ENCODE peak calls at places on chromosomes 4 and X, in five cellular contexts. Y is tibial nerve, S is suprapubic skin, I is ascending aorta, C is aorta. A is an unnamed sample.

GRCh38 chr4:147678796-147679549 is 5.0 kb downstream of the PRMT9 start:
- DNase-seq in Y (no peak), S (no peak), I (no peak), C (no peak), A (no peak)

GRCh38 chr4:127788517-127788916 is 6.4 kb downstream of the HSPA4L start:
- DNase-seq in Y (no peak), S (no peak), I (no peak), C (no peak), A (no peak)

GRCh38 chr4:188110741-188111458 is 1.5 kb upstream of the TRIML2 start:
- DNase-seq in Y (no peak), S (no peak), I (no peak), C (no peak), A (no peak)

GRCh38 chr4:103498161-103499070 is 221.4 kb downstream of the TACR3 start:
- DNase-seq in Y (no peak), S (no peak), I (no peak), C (no peak), A (no peak)

GRCh38 chr4:11111370-11111769 is 317.3 kb downstream of the HS3ST1 start:
- DNase-seq in Y (no peak), S (no peak), I (no peak), C (no peak), A (no peak)

GRCh38 chrX:95885074-95885473 is 799.6 kb upstream of the DIAPH2 start:
- DNase-seq in Y (peak; percentile 43), S (no peak), I (no peak), C (no peak), A (no peak)

GRCh38 chr4:89708903-89709361 is 128.0 kb downstream of the SNCA start:
- DNase-seq in Y (no peak), S (no peak), I (no peak), C (no peak), A (no peak)

GRCh38 chrX:110733166-110733565 is 62.5 kb downstream of the CHRDL1 start:
- DNase-seq in Y (no peak), S (no peak), I (no peak), C (no peak), A (no peak)

GRCh38 chr4:121454251-121454979 is 73.6 kb upstream of the QRFPR start:
- DNase-seq in Y (no peak), S (no peak), I (no peak), C (no peak), A (no peak)

GRCh38 chrX:53265771-53266170 is 15.6 kb downstream of the IQSEC2 start:
- DNase-seq in Y (no peak), S (no peak), I (no peak), C (no peak), A (no peak)

GRCh38 chrX:125203379-125203736 is 116.3 kb upstream of the TEX13C start:
- DNase-seq in Y (no peak), S (peak; percentile 57), I (no peak), C (peak; percentile 35), A (no peak)

GRCh38 chr4:7267829-7268228 is 75.5 kb downstream of the SORCS2 start:
- DNase-seq in Y (no peak), S (no peak), I (no peak), C (no peak), A (peak; percentile 61)

GRCh38 chr4:6324999-6325790 is 55.5 kb downstream of the WFS1 start:
- DNase-seq in Y (peak; percentile 14), S (peak; percentile 80), I (no peak), C (no peak), A (peak; percentile 82)

GRCh38 chr4:153466637-153467153 is 535 bp downstream of the TMEM131L start:
- DNase-seq in Y (no peak), S (no peak), I (no peak), C (no peak), A (no peak)

GRCh38 chr4:83561381-83561780 is 25.5 kb downstream of the GPAT3 start:
- DNase-seq in Y (peak; percentile 31), S (no peak), I (no peak), C (no peak), A (peak; percentile 50)

GRCh38 chr4:55397521-55398321 is 2.0 kb downstream of the TMEM165 start:
- DNase-seq in Y (no peak), S (no peak), I (no peak), C (no peak), A (no peak)

GRCh38 chrX:11566158-11566557 is 99.6 kb downstream of the ARHGAP6 start:
- DNase-seq in Y (no peak), S (no peak), I (no peak), C (no peak), A (no peak)
- H3K27me3 ChIP-seq in Y (no peaks in the 10 kb centered on the region), S (no peaks in the 10 kb centered on the region), I (no peaks in the 10 kb centered on the region), C (no peaks in the 10 kb centered on the region), A (no peaks in the 10 kb centered on the region)

DNA sequence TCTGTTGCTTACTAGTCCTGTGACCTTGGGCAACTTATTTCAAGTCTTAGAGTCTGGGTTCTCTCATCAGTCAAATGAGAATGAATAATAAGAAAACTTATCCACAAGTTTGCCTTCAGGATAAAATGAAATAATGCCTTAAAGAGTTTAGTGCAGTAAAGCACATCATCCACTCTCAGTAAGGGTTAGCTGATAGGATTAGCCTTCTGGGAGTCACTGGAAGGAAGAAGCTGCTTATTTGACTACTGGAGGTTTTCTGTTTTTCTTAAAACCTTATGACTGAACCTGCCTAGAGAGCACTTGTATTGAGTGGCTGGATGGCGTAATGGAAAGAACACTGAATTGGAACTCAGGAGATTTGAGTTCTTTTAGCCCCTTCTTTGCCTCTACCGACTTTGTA is 1.8 kb downstream of the RNF128 start:
- DNase-seq in Y (no peak), S (no peak), I (no peak), C (no peak), A (no peak)
- H3K27me3 ChIP-seq in Y (no peaks in the 10 kb centered on the region), S (no peaks in the 10 kb centered on the region), I (peaks cover 6% of the 10 kb centered on the region), C (no peaks in the 10 kb centered on the region), A (peaks cover 23% of the 10 kb centered on the region)

GRCh38 chr4:37095925-37096324 is 148.6 kb upstream of the NWD2 start:
- DNase-seq in Y (no peak), S (no peak), I (no peak), C (no peak), A (no peak)
- H3K27me3 ChIP-seq in Y (no peaks in the 10 kb centered on the region), S (no peaks in the 10 kb centered on the region), I (no peaks in the 10 kb centered on the region), C (no peaks in the 10 kb centered on the region), A (no peaks in the 10 kb centered on the region)

GRCh38 chrX:50066318-50066937 is 134.4 kb downstream of the AKAP4 start:
- DNase-seq in Y (no peak), S (no peak), I (no peak), C (no peak), A (no peak)
- H3K27me3 ChIP-seq in Y (no peaks in the 10 kb centered on the region), S (no peaks in the 10 kb centered on the region), I (no peaks in the 10 kb centered on the region), C (no peaks in the 10 kb centered on the region), A (no peaks in the 10 kb centered on the region)

GRCh38 chrX:145818522-145819075 is 970 bp downstream of the SLITRK2 start:
- DNase-seq in Y (no peak), S (no peak), I (no peak), C (no peak), A (no peak)

GRCh38 chrX:145821898-145822567 is 4.4 kb downstream of the SLITRK2 start:
- DNase-seq in Y (no peak), S (no peak), I (no peak), C (no peak), A (no peak)

GRCh38 chrX:145823132-145823531 is 5.5 kb downstream of the SLITRK2 start:
- DNase-seq in Y (no peak), S (no peak), I (no peak), C (no peak), A (no peak)

GRCh38 chrX:145820825-145821224 is 3.2 kb downstream of the SLITRK2 start:
- DNase-seq in Y (no peak), S (no peak), I (no peak), C (no peak), A (no peak)

DNA sequence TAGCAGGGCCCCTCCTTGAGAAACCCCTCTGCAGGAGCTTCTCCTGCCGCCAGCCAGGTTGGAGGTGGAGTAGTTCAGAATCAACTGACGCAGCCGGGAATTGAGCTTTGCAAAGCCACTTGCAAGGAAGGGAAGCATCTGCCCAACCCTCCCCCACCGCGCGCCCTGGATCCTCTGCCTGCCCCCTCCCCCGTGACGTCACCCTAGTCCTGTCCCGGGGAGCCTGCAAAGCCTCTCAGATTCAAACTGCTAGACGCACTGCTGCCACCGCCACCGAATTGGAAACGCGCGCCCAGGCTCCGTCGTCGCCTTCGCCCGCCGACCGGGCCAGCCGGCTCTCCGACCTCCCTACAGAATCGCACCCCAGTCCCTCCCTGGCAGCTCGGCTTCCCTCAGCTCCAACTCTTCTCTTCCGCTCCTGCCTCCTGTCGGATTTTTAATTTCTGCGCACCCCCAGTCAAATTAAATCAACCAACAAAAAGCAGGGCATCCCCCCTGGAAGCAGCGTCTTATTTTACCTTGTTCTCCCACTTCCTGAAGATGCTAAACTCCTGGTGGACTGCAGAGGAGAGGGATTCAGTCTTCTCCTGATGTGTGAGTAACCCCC is 3.8 kb downstream of the SLITRK2 start:
- DNase-seq in Y (no peak), S (peak; percentile 63), I (no peak), C (peak; percentile 46), A (no peak)
- H3K27me3 ChIP-seq in Y (no peaks in the 10 kb centered on the region), S (peaks cover 13% of the 10 kb centered on the region), I (no peaks in the 10 kb centered on the region), C (no peaks in the 10 kb centered on the region), A (peaks cover 26% of the 10 kb centered on the region)

GRCh38 chr4:54095110-54095800 is 4.7 kb upstream of the GSX2 start:
- DNase-seq in Y (no peak), S (no peak), I (no peak), C (no peak), A (no peak)

GRCh38 chr4:54098375-54098774 is 1.6 kb upstream of the GSX2 start:
- DNase-seq in Y (no peak), S (no peak), I (no peak), C (no peak), A (no peak)

GRCh38 chr4:54096563-54096962 is 3.4 kb upstream of the GSX2 start:
- DNase-seq in Y (no peak), S (no peak), I (no peak), C (no peak), A (no peak)

GRCh38 chr4:54099287-54099958 is 540 bp upstream of the GSX2 start:
- DNase-seq in Y (no peak), S (no peak), I (no peak), C (no peak), A (no peak)

GRCh38 chr4:54097152-54097551 is 2.8 kb upstream of the GSX2 start:
- DNase-seq in Y (no peak), S (no peak), I (no peak), C (no peak), A (no peak)
- H3K27me3 ChIP-seq in Y (no peaks in the 10 kb centered on the region), S (peaks cover 100% of the 10 kb centered on the region), I (peaks cover 14% of the 10 kb centered on the region), C (no peaks in the 10 kb centered on the region), A (peaks cover 99% of the 10 kb centered on the region)

GRCh38 chr4:1061372-1061700 is 49.9 kb downstream of the FGFRL1 start:
- DNase-seq in Y (no peak), S (peak; percentile 50), I (no peak), C (no peak), A (no peak)
- H3K27me3 ChIP-seq in Y (no peaks in the 10 kb centered on the region), S (peaks cover 56% of the 10 kb centered on the region), I (no peaks in the 10 kb centered on the region), C (no peaks in the 10 kb centered on the region), A (no peaks in the 10 kb centered on the region)

DNA sequence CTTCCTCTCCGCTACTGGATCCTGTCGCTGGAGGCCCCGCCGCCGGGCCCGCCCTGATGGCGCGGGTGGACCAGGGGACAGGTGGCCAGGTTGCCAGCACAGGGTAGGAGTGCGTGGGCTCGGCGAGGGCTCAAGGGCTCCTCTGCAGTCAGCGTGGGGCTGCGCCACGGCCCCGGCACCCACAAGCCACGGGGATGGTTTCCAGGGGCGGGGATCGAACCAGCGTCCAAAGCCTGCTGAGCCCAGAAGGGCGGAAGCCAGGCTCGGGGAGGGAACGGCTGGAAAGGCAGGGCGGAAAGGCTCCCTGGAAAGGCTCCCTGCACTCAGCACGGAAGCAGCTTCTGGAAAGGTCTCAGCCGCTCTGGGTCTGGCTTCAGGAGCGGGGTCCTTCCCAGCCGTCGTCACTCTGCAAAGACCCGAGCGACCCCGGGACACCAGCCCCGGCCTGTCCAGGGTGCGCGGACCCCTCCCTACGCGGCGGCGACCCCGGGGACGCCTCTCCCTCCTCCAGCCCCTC is 114.0 kb upstream of the NKX1-1 start:
- DNase-seq in Y (no peak), S (no peak), I (no peak), C (no peak), A (peak; percentile 72)
- H3K27me3 ChIP-seq in Y (no peaks in the 10 kb centered on the region), S (peaks cover 91% of the 10 kb centered on the region), I (peaks cover 7% of the 10 kb centered on the region), C (no peaks in the 10 kb centered on the region), A (peaks cover 84% of the 10 kb centered on the region)